ENCODE peak calls at places on chromosomes 16 and 17, in seven cellular contexts. B is HepG2, R is K562, H is GM12878, T is SK-N-SH, X is H1, W is HCT116. Q is an unnamed sample.

GRCh38 chr16:29806641-29807425 is 504 bp downstream of the MAZ start:
- DNase-seq in B (peak; percentile 76), R (peak; percentile 77), X (peak; percentile 79), H (no peak), T (peak; percentile 70), W (no peak), Q (peak; percentile 60)

GRCh38 chr16:14196011-14196410 is 124.9 kb downstream of the MRTFB start:
- DNase-seq in B (no peak), W (no peak), T (peak; percentile 27), H (no peak), R (no peak), X (no peak), Q (no peak)

GRCh38 chr16:76653390-76654026 is 376.3 kb downstream of the CNTNAP4 start:
- DNase-seq in W (no peak), X (no peak), R (peak; percentile 27), T (peak; percentile 39), H (peak; percentile 9), B (peak; percentile 71), Q (peak; percentile 43)

GRCh38 chr17:60766778-60767190 is 89.1 kb downstream of the BCAS3 start:
- DNase-seq in T (no peak), H (no peak), R (no peak), W (no peak), B (peak; percentile 64), X (no peak), Q (no peak)

GRCh38 chr16:9885457-9885856 is 296.8 kb downstream of the GRIN2A start:
- DNase-seq in H (no peak), R (no peak), T (no peak), W (no peak), B (no peak), X (no peak), Q (no peak)

GRCh38 chr16:85256190-85256739 is 144.0 kb upstream of the CIBAR2 start:
- DNase-seq in T (no peak), H (no peak), X (no peak), B (no peak), R (no peak), W (no peak), Q (no peak)

GRCh38 chr16:88924834-88925539 is 52.0 kb downstream of the CBFA2T3 start:
- DNase-seq in B (peak; percentile 70), H (no peak), R (peak; percentile 55), X (no peak), W (peak; percentile 72), T (peak; percentile 80), Q (peak; percentile 58)

GRCh38 chr17:73742915-73743314 is 98.7 kb upstream of the SDK2 start:
- DNase-seq in B (no peak), W (no peak), T (no peak), R (no peak), X (peak; percentile 58), H (no peak), Q (no peak)

GRCh38 chr17:50564916-50565315 is 4.4 kb downstream of the CACNA1G start:
- DNase-seq in X (no peak), H (no peak), B (no peak), W (no peak), R (no peak), T (peak; percentile 80), Q (no peak)

GRCh38 chr17:55274371-55275255 is 9.9 kb downstream of the HLF start:
- DNase-seq in B (no peak), R (no peak), H (no peak), W (no peak), X (no peak), T (no peak), Q (no peak)

GRCh38 chr17:50533720-50534148 is 1.2 kb downstream of the EPN3 start:
- DNase-seq in W (no peak), H (no peak), X (peak; percentile 69), T (peak; percentile 90), R (no peak), B (no peak), Q (no peak)

GRCh38 chr17:7241783-7242716 is at the start of gene GABARAP:
- DNase-seq in X (peak; percentile 97), B (peak; percentile 82), W (peak; percentile 83), H (peak; percentile 60), T (peak; percentile 86), R (peak; percentile 82), Q (peak; percentile 59)

GRCh38 chr17:46783031-46783593 is 35.4 kb downstream of the WNT3 start:
- DNase-seq in X (no peak), T (no peak), R (no peak), W (no peak), H (no peak), B (peak; percentile 58), Q (no peak)

GRCh38 chr16:85998868-85999729 is 100.1 kb downstream of the IRF8 start:
- DNase-seq in T (no peak), R (no peak), B (no peak), X (no peak), H (no peak), W (no peak), Q (no peak)

GRCh38 chr17:81194225-81194760 is 28.3 kb upstream of the AATK start:
- DNase-seq in W (no peak), X (no peak), B (no peak), H (no peak), T (no peak), R (no peak), Q (no peak)

GRCh38 chr16:27726621-27727275 is 176.8 kb downstream of the KATNIP start:
- DNase-seq in W (no peak), B (no peak), R (no peak), H (no peak), T (no peak), X (no peak), Q (no peak)

GRCh38 chr17:44919411-44919810 is 4.1 kb upstream of the GFAP start:
- DNase-seq in R (no peak), B (no peak), X (no peak), H (no peak), W (no peak), T (no peak), Q (no peak)

GRCh38 chr17:44921122-44921882 is 6.0 kb upstream of the GFAP start:
- DNase-seq in R (peak; percentile 72), H (no peak), T (peak; percentile 81), B (no peak), X (peak; percentile 73), W (no peak), Q (no peak)

GRCh38 chr17:44919885-44920564 is 4.7 kb upstream of the GFAP start:
- DNase-seq in X (peak; percentile 80), W (peak; percentile 65), T (peak; percentile 89), R (peak; percentile 83), B (peak; percentile 73), H (peak; percentile 54), Q (peak; percentile 63)

GRCh38 chr17:44922136-44922535 is 6.8 kb upstream of the GFAP start:
- DNase-seq in W (no peak), X (no peak), T (no peak), R (no peak), B (no peak), H (no peak), Q (no peak)

GRCh38 chr17:44920565-44920940 is 5.3 kb upstream of the GFAP start:
- DNase-seq in R (no peak), W (no peak), T (no peak), B (no peak), H (no peak), X (peak; percentile 55), Q (no peak)
- TF ChIP-seq YY1 in R (no peak), W (no peak), T (no peak), B (no peak), H (no peak), X (no peak), Q (no peak)

GRCh38 chr16:59597269-59597668 is 863.2 kb upstream of the GOT2 start:
- DNase-seq in W (no peak), T (no peak), H (no peak), X (no peak), R (no peak), B (no peak), Q (no peak)
- H3K4me1 ChIP-seq in W (no peaks in the 10 kb centered on the region), T (no peaks in the 10 kb centered on the region), H (no peaks in the 10 kb centered on the region), X (no peaks in the 10 kb centered on the region), R (no peaks in the 10 kb centered on the region), B (no peaks in the 10 kb centered on the region), Q (no peaks in the 10 kb centered on the region)

GRCh38 chr17:19410875-19411291 is at the start of gene RNF112:
- DNase-seq in B (no peak), X (no peak), W (no peak), H (no peak), T (peak; percentile 92), R (no peak), Q (no peak)
- TF ChIP-seq YY1 in B (no peak), X (no peak), W (no peak), H (no peak), T (no peak), R (no peak), Q (no peak)

GRCh38 chr16:50202926-50203624 is 50.0 kb downstream of the TENT4B start:
- DNase-seq in B (peak; percentile 92), T (no peak), X (no peak), W (peak; percentile 62), R (no peak), H (no peak), Q (no peak)

GRCh38 chr16:50207652-50208051 is 54.5 kb downstream of the TENT4B start:
- DNase-seq in R (no peak), T (no peak), B (no peak), H (no peak), W (no peak), X (no peak), Q (no peak)

GRCh38 chr16:50204426-50205108 is 51.5 kb downstream of the TENT4B start:
- DNase-seq in H (no peak), W (no peak), X (no peak), B (no peak), T (no peak), R (no peak), Q (no peak)

GRCh38 chr16:50201784-50202183 is 48.7 kb downstream of the TENT4B start:
- DNase-seq in T (no peak), B (no peak), H (no peak), X (no peak), R (no peak), W (no peak), Q (no peak)

GRCh38 chr16:50203681-50204080 is 50.6 kb downstream of the TENT4B start:
- DNase-seq in B (no peak), R (no peak), W (no peak), H (no peak), X (no peak), T (no peak), Q (no peak)
- H3K4me1 ChIP-seq in B (peaks cover 74% of the 10 kb centered on the region), R (no peaks in the 10 kb centered on the region), W (peaks cover 54% of the 10 kb centered on the region), H (peaks cover 21% of the 10 kb centered on the region), X (no peaks in the 10 kb centered on the region), T (peaks cover 38% of the 10 kb centered on the region), Q (peaks cover 2% of the 10 kb centered on the region)

GRCh38 chr17:20214807-20215206 is 205.6 kb downstream of the SPECC1 start:
- DNase-seq in B (no peak), X (no peak), T (no peak), W (no peak), R (no peak), H (no peak), Q (no peak)
- TF ChIP-seq YY1 in B (no peak), X (no peak), T (no peak), W (no peak), R (no peak), H (no peak), Q (no peak)